ENCODE peak calls at places on chromosomes 2 and 18, in four cellular contexts. M is CD8-positive, alpha-beta T cell; J is psoas muscle; C is H9. U is an unnamed sample.

GRCh38 chr2:169822785-169823392 is 1.8 kb downstream of the METTL5 start:
- DNase-seq in M (no peak), J (no peak), C (no peak), U (no peak)

GRCh38 chr18:66317243-66318090 is 286.4 kb downstream of the CDH19 start:
- DNase-seq in J (no peak), C (no peak), M (no peak), U (no peak)

GRCh38 chr2:171480908-171481307 is 41.4 kb upstream of the CYBRD1 start:
- DNase-seq in M (no peak), J (no peak), C (no peak), U (no peak)

GRCh38 chr18:76801567-76802505 is 20.5 kb upstream of the ZNF236 start:
- DNase-seq in C (peak; percentile 76), M (no peak), J (peak; percentile 77), U (peak; percentile 77)

GRCh38 chr2:11813951-11814350 is 67.5 kb downstream of the LPIN1 start:
- DNase-seq in M (no peak), C (no peak), J (no peak), U (no peak)

GRCh38 chr2:219987830-219988229 is 360.4 kb downstream of the SLC4A3 start:
- DNase-seq in J (no peak), M (no peak), C (no peak), U (no peak)

GRCh38 chr18:21369146-21369545 is 127.1 kb downstream of the GREB1L start:
- DNase-seq in C (no peak), J (no peak), M (no peak), U (no peak)

GRCh38 chr2:135662088-135662487 is 79.6 kb upstream of the UBXN4 start:
- DNase-seq in J (no peak), M (no peak), C (no peak), U (no peak)

GRCh38 chr2:200432296-200432695 is 77.6 kb downstream of the KCTD18 start:
- DNase-seq in J (no peak), C (no peak), M (no peak), U (no peak)

GRCh38 chr18:42509702-42510424 is 554.8 kb downstream of the PIK3C3 start:
- DNase-seq in M (no peak), J (no peak), C (no peak), U (no peak)

GRCh38 chr2:12950957-12951656 is 234.4 kb downstream of the TRIB2 start:
- DNase-seq in M (no peak), J (no peak), C (no peak), U (no peak)

GRCh38 chr2:166365803-166366420 is 9.8 kb downstream of the SCN9A start:
- DNase-seq in J (no peak), C (no peak), M (no peak), U (peak; percentile 35)

GRCh38 chr2:231687133-231687852 is 21.0 kb upstream of the PTMA start:
- DNase-seq in C (peak; percentile 94), J (peak; percentile 85), M (peak; percentile 68), U (no peak)

GRCh38 chr2:85907671-85908157 is 18.9 kb upstream of the ST3GAL5 start:
- DNase-seq in C (no peak), M (no peak), J (no peak), U (no peak)

GRCh38 chr2:170714156-170715061 is 728 bp upstream of the SP5 start:
- DNase-seq in C (peak; percentile 47), M (no peak), J (peak; percentile 58), U (peak; percentile 61)

GRCh38 chr18:46215902-46216723 is 111.9 kb downstream of the HAUS1 start:
- DNase-seq in J (no peak), M (no peak), C (no peak), U (no peak)

GRCh38 chr2:8544786-8545631 is 136.8 kb upstream of the ID2 start:
- DNase-seq in C (peak; percentile 41), J (peak; percentile 82), M (peak; percentile 81), U (peak; percentile 57)

GRCh38 chr2:57443985-57444501 is 602.6 kb upstream of the VRK2 start:
- DNase-seq in M (no peak), J (no peak), C (no peak), U (no peak)

GRCh38 chr2:198807131-198807530 is 650.6 kb downstream of the SATB2 start:
- DNase-seq in J (no peak), C (no peak), M (no peak), U (no peak)

GRCh38 chr2:112256654-112257053 is 1.8 kb upstream of the ZC3H8 start:
- DNase-seq in M (no peak), C (no peak), J (no peak), U (no peak)

GRCh38 chr2:105885456-105885855 is 140.7 kb downstream of the NCK2 start:
- DNase-seq in M (no peak), J (no peak), C (no peak), U (no peak)

GRCh38 chr2:171531836-171532450 is 9.7 kb downstream of the CYBRD1 start:
- DNase-seq in J (no peak), C (no peak), M (no peak), U (no peak)

GRCh38 chr2:152084076-152084475 is 14.8 kb downstream of the CACNB4 start:
- DNase-seq in J (no peak), C (no peak), M (no peak), U (no peak)

GRCh38 chr2:20614201-20615045 is 36.5 kb downstream of the HS1BP3 start:
- DNase-seq in M (no peak), J (peak; percentile 85), C (peak; percentile 58), U (no peak)

GRCh38 chr18:28412521-28412920 is 235.6 kb upstream of the CDH2 start:
- DNase-seq in C (no peak), J (no peak), M (no peak), U (no peak)

GRCh38 chr18:8607776-8608682 is 1.2 kb upstream of the RAB12 start:
- DNase-seq in C (no peak), J (no peak), M (no peak), U (peak; percentile 57)

GRCh38 chr2:192473331-192473730 is 278.6 kb upstream of the TMEFF2 start:
- DNase-seq in C (no peak), M (no peak), J (no peak), U (no peak)

GRCh38 chr2:142944264-142944663 is 66.8 kb downstream of the KYNU start:
- DNase-seq in C (no peak), J (no peak), M (no peak), U (no peak)

GRCh38 chr2:67346718-67347407 is 50.3 kb upstream of the ETAA1 start:
- DNase-seq in J (no peak), C (no peak), M (no peak), U (no peak)

GRCh38 chr2:215603440-215603839 is 167.6 kb upstream of the FN1 start:
- DNase-seq in M (no peak), J (no peak), C (no peak), U (no peak)

GRCh38 chr2:128563348-128563687 is 244.7 kb upstream of the HS6ST1 start:
- DNase-seq in C (no peak), J (peak; percentile 77), M (no peak), U (peak; percentile 91)

GRCh38 chr2:142872900-142873724 is 4.4 kb upstream of the KYNU start:
- DNase-seq in J (no peak), C (no peak), M (no peak), U (no peak)

GRCh38 chr18:73283788-73284187 is 416.0 kb upstream of the NETO1 start:
- DNase-seq in M (no peak), J (no peak), C (no peak), U (no peak)

GRCh38 chr2:241040811-241041334 is 42.5 kb downstream of the SNED1 start:
- DNase-seq in J (no peak), M (no peak), C (no peak), U (no peak)

GRCh38 chr2:234982096-234982834 is 30.4 kb downstream of the SH3BP4 start:
- DNase-seq in M (no peak), J (peak; percentile 30), C (no peak), U (no peak)
- H3K27ac ChIP-seq in M (no peak overlapping the region), J (peak overlapping the region; percentile 13), C (peak overlapping the region; percentile 96), U (peak overlapping the region; percentile 72)

DNA sequence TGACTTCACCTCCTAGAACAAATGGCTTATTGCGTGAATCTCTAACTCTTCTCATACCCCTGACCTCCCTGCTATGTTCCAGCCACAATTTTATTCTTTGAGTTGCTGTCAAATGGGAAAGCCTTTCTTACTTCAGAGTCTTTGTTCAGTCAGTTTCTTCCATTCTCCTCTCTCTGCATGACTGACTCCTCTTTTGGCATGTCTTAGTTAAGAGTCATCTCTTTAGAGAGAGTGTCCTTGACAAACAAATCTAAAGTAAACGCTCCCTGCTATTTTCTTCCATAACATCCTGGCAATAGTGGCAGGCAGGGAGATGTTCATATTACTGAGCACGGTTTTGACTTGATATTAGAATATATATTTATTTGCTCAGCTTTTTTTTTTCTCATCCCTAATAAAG is 170.7 kb upstream of the ERBB4 start:
- DNase-seq in M (no peak), C (no peak), J (no peak), U (no peak)
- H3K27ac ChIP-seq in M (no peak overlapping the region), C (no peak overlapping the region), J (no peak overlapping the region), U (no peak overlapping the region)

DNA sequence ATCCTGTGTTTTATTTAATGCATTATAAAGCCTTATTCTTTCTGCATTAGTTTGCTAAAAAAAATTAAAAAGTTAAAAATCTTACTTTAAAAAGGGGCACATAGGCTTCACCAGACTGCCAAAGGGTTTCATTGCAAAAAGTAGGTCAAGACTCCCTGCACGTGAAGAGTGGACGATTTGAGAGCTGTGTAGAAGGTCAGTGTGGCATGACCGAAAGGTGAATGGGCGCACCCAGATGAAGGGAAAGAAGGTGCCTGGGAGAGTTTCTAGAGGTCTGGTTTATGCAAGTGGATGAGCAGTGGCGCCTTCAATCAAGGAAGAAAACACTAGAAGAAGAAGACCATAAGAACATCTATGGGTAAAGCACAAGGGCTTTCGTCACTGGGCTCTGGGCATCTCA is 111.0 kb downstream of the SP3 start:
- DNase-seq in J (no peak), M (no peak), C (no peak), U (no peak)
- H3K27ac ChIP-seq in J (no peak overlapping the region), M (no peak overlapping the region), C (no peak overlapping the region), U (no peak overlapping the region)

DNA sequence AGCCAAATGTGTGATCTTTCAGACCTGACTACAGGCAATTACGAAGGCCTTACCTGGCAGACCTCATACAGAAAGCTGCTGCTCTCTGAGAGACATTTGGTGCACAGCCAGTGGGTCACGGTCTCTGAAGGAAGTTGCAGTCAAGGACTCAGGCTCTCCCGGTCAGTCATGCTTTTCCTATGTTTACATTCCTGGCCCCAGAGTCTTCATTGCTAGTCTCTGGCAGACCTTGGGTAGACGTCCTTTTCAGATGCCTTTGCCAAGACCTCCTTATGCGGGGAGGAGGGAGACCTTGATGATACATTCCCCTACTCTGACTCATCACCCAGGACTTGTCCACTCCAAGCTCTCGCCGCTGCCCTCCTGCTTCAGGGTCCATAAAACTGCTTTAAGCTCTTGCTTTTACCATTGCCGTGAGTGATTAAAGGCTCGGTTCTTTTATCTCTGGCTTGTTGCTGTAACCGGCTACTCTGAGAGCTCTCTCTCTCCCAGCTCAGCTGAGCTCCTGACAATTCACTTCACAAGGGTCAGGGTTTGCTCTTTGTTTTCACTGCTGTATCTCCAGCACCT is 62.0 kb upstream of the SLC35F5 start:
- DNase-seq in J (peak; percentile 58), C (peak; percentile 61), M (no peak), U (peak; percentile 72)
- H3K27ac ChIP-seq in J (peak overlapping the region; percentile 75), C (no peak overlapping the region), M (no peak overlapping the region), U (peak overlapping the region; percentile 9)

U was measured in testis.